ENCODE peak calls at places on chromosomes 13 and 19, in four cellular contexts. I, E, O and Y are unnamed samples. For H3K4me1 and H3K9me3, the result is how much of the 10 kb centered on the place peaks cover.

GRCh38 chr19:34475026-34475974 is 6.3 kb upstream of the WTIP start:
- DNase-seq in I (peak), O (no peak), E (no peak), Y (no peak)

GRCh38 chr19:41945135-41945766 is 13.9 kb downstream of the RABAC1 start:
- DNase-seq in E (peak), O (no peak), I (no peak), Y (no peak)

GRCh38 chr13:109788372-109789195 is 2.2 kb upstream of the IRS2 start:
- DNase-seq in O (no peak), E (no peak), I (no peak), Y (no peak)

GRCh38 chr19:43495082-43495481 is 9.5 kb downstream of the PHLDB3 start:
- DNase-seq in E (no peak), I (no peak), O (no peak), Y (no peak)

GRCh38 chr13:66977156-66977555 is 253.0 kb downstream of the PCDH9 start:
- DNase-seq in O (no peak), I (no peak), E (no peak), Y (no peak)

GRCh38 chr13:102484329-102484728 is 82.5 kb upstream of the FGF14 start:
- DNase-seq in O (no peak), I (no peak), E (no peak), Y (no peak)

GRCh38 chr19:48196321-48196761 is 25.9 kb downstream of the ZSWIM9 start:
- DNase-seq in I (no peak), E (no peak), O (no peak), Y (no peak)

GRCh38 chr19:54480048-54480447 is 7.0 kb upstream of the CDC42EP5 start:
- DNase-seq in I (no peak), O (no peak), E (no peak), Y (no peak)

GRCh38 chr19:9565900-9566705 is 18.2 kb downstream of the ZNF121 start:
- DNase-seq in E (no peak), O (no peak), I (peak), Y (no peak)

GRCh38 chr13:25692156-25692555 is 320.4 kb downstream of the ATP8A2 start:
- DNase-seq in O (no peak), I (no peak), E (no peak), Y (no peak)

GRCh38 chr13:108214511-108215383 is 589 bp downstream of the LIG4 start:
- DNase-seq in I (no peak), O (peak), E (peak), Y (no peak)
- H3K4me1 ChIP-seq in I (under half), O (under half), E (under half), Y (under half)

DNA sequence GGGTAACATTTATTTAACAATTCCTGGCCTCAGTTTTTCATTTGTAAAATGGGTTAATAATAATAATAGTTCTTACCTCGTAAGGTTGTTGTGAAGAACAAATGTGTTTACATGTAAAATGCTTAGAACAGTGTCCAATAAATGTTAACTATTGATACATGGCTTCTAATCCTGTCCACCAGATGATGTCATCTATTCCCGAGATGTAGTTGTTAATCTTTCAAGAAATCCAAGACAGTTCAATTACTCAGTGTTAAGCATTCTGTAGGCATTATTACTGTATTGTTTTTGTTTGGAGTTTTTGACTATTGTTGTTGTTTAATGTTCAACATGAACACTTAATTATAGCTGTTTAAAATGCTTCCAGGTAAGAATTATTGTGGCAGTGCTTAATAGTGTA is 131.0 kb upstream of the FNDC3A start:
- DNase-seq in O (no peak), E (no peak), I (no peak), Y (no peak)
- H3K4me3 ChIP-seq in O (no peak), E (no peak), I (no peak), Y (no peak)

GRCh38 chr13:46232281-46232680 is 20.6 kb downstream of the LRRC63 start:
- DNase-seq in I (no peak), E (no peak), O (no peak), Y (no peak)
- H3K9me3 ChIP-seq in I (under half), E (under half), O (under half), Y (under half)

DNA sequence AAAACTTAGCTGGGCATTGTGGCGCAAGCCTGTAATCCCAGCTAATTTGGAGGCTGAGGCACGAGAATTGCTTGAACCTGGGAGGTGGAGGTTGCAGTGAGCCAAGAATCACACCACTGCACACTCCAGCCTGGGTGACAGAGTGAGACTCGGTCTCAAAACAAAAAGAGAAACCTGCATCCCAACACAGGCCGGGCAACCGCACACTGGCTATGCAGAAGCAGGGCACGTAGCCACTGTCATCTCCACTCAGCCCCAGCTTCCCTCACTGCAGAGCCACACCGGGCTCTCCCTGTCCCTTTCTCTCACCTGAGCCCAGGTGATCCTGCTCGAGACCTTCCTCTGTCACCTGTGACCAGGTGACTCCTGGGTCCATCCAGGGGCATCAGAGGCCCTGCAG is 11.7 kb downstream of the ELL start:
- DNase-seq in I (no peak), E (no peak), O (no peak), Y (no peak)
- H3K4me1 ChIP-seq in I (under half), E (half or more), O (under half), Y (under half)

GRCh38 chr13:49629196-49629938 is 1.1 kb downstream of the ARL11 start:
- DNase-seq in E (no peak), I (no peak), O (no peak), Y (no peak)
- H3K4me3 ChIP-seq in E (no peak), I (no peak), O (no peak), Y (no peak)

DNA sequence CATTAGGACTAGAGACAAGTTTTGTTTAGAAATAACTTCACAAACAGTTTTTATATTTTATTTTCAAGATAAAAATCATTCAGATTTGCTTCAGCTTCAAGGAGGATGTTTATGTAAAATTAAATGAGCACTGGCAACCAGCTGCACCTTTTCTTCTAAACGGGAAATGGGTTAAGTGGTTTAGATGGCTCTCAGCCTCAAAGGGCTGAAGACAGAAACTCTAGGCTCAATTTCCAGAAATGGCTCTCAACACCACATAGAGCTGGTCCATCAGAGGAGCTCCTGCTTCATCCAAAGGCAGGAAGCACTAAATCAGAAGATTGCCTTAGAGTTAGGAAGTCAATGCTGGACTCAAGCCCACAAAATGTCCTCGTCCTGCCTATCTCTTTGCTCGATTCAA is 74.7 kb downstream of the ZNF429 start:
- DNase-seq in E (no peak), I (no peak), O (no peak), Y (no peak)
- H3K9me3 ChIP-seq in E (under half), I (under half), O (under half), Y (under half)